ENCODE peak calls at places on chromosomes 13 and 19, in four cellular contexts. W is WTC11, M is K562, E is SK-N-SH. L is an unnamed sample.

GRCh38 chr19:15252398-15253018 is 20.3 kb upstream of the EPHX3 start:
- DNase-seq in W (peak; percentile 42), M (no peak), E (no peak), L (no peak)

GRCh38 chr19:15251010-15251748 is 18.9 kb upstream of the EPHX3 start:
- DNase-seq in M (no peak), W (no peak), E (no peak), L (no peak)

GRCh38 chr13:33129094-33129832 is 113.0 kb downstream of the KL start:
- DNase-seq in W (no peak), M (no peak), E (no peak), L (no peak)

GRCh38 chr13:109576331-109576813 is 210.0 kb downstream of the IRS2 start:
- DNase-seq in W (no peak), E (no peak), M (no peak), L (no peak)

GRCh38 chr13:107960301-107960700 is 255.0 kb downstream of the LIG4 start:
- DNase-seq in E (no peak), W (no peak), M (no peak), L (no peak)

GRCh38 chr13:113052206-113052605 is 53.4 kb upstream of the F7 start:
- DNase-seq in E (no peak), M (no peak), W (no peak), L (no peak)

GRCh38 chr13:42405665-42406390 is 133.9 kb downstream of the AKAP11 start:
- DNase-seq in M (no peak), W (no peak), E (no peak), L (peak; percentile 97)

GRCh38 chr13:55302568-55302967 is 1838.2 kb upstream of the PRR20A start:
- DNase-seq in M (no peak), W (no peak), E (no peak), L (no peak)

GRCh38 chr13:30111810-30112209 is 195.5 kb downstream of the KATNAL1 start:
- DNase-seq in E (no peak), M (no peak), W (peak; percentile 31), L (no peak)

GRCh38 chr13:34166406-34166805 is 348.5 kb downstream of the RFC3 start:
- DNase-seq in M (no peak), E (no peak), W (no peak), L (no peak)

GRCh38 chr13:24050292-24050711 is 110.2 kb upstream of the SPATA13 start:
- DNase-seq in W (no peak), M (no peak), E (no peak), L (no peak)

GRCh38 chr13:97386832-97387486 is 47.0 kb upstream of the RAP2A start:
- DNase-seq in W (no peak), M (no peak), E (no peak), L (no peak)

DNA sequence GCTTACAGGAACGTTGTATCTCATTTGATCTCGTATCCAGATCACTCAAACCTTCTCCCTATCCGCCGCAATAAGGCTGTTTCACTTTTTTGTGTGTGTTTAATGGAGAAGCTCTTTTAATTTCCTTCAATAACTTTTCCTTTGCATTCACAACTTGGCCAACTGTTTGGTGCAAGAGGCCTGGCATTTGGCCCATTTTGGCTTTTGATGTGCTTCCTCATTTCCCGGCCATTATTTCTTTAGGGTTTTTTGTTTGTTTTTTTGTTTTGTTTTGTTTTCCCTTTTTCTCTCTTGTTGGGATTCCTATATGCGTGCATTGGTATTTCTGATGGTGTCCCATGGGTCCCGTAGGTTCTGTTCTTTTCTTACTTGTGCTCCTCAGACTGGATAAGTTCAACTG is 6.1 kb upstream of the UPF3A start:
- DNase-seq in E (no peak), W (no peak), M (no peak), L (no peak)
- TF ChIP-seq USF1 in E (no peak), W (no peak), M (no peak), L (no peak)

GRCh38 chr13:44930280-44930679 is 59.0 kb downstream of the NUFIP1 start:
- DNase-seq in M (no peak), E (no peak), W (no peak), L (no peak)
- TF ChIP-seq USF1 in M (no peak), E (no peak), W (no peak), L (no peak)

DNA sequence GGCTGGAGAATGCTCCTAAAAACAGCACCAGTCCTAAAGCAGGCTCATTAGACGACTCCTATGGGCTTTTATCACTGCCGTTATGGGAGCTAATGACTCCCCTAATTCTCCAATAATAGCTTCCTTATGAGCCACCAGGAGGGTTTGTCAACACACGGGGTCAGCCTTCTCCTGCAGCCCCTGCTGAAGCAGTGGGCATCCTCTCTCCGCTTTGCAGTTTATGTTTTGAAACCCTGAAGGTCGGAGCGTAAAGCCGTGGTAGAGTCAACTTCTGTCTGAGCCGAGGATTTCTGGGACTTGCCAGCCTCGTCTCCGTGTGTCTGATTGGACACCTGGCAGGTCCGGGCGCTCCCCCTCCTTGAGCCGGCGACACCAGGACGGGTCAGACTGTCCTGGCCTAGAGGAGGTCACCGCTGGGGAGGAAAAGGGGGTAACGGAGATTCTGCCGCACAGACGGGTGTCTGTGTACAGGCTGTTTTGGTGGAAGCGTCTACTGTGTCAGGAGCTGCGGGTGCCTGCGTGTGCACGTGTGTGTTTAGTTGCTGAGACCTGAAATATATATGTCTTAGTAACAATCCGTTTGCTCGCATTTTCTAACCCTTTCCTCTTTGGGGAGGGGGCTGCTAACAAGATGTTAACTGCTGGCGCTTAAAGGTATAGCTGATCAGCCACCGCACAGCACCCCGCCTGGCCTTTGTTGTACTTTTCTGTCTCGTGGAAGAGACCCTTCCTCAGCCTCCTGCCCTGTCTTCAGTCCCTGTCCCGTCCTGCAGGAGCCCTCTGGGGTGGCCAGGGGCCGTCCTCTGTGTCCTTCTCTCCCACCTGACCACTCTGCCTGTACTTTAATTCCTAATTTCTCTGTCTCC is 1.9 kb downstream of the KDM4B start:
- DNase-seq in E (peak; percentile 64), M (peak; percentile 60), W (no peak), L (no peak)
- TF ChIP-seq USF1 in E (no peak), M (peak; percentile 5), W (no peak), L (no peak)

GRCh38 chr13:38753878-38754277 is 67.0 kb downstream of the FREM2 start:
- DNase-seq in M (no peak), E (no peak), W (peak; percentile 17), L (no peak)
- TF ChIP-seq USF1 in M (no peak), E (no peak), W (no peak), L (no peak)

GRCh38 chr19:31270897-31271568 is 78.2 kb downstream of the TSHZ3 start:
- DNase-seq in W (no peak), E (no peak), M (no peak), L (no peak)
- TF ChIP-seq USF1 in W (no peak), E (no peak), M (no peak), L (no peak)

GRCh38 chr13:31437975-31438374 is 238.2 kb downstream of the B3GLCT start:
- DNase-seq in E (peak; percentile 6), M (no peak), W (no peak), L (peak; percentile 13)

GRCh38 chr13:31442605-31443004 is 242.8 kb downstream of the B3GLCT start:
- DNase-seq in E (no peak), W (no peak), M (no peak), L (no peak)

GRCh38 chr13:31444266-31444862 is 244.6 kb downstream of the B3GLCT start:
- DNase-seq in E (no peak), M (no peak), W (no peak), L (no peak)

GRCh38 chr13:31440132-31440531 is 240.4 kb downstream of the B3GLCT start:
- DNase-seq in M (no peak), W (no peak), E (no peak), L (no peak)

GRCh38 chr13:31441804-31442487 is 242.2 kb downstream of the B3GLCT start:
- DNase-seq in W (no peak), E (no peak), M (no peak), L (no peak)
- TF ChIP-seq USF1 in W (no peak), E (no peak), M (no peak), L (no peak)

L was measured in GM12878.